ENCODE peak calls at places on chromosomes 5 and 9, in seven cellular contexts. One of them, this sample, is unnamed.

GRCh38 chr9:124322618-124323432 is 65.1 kb downstream of the NEK6 start:
- DNase-seq in GM23338: no peak
- DNase-seq in neural progenitor cell: no peak
- DNase-seq in IMR-90: no peak
- DNase-seq in A549: no peak
- DNase-seq in HCT116: no peak
- DNase-seq in nephron progenitor cell: no peak
- DNase-seq in this sample: no peak

GRCh38 chr9:135294826-135295225 is 184.8 kb upstream of the PPP1R26 start:
- DNase-seq in GM23338: no peak
- DNase-seq in neural progenitor cell: no peak
- DNase-seq in IMR-90: no peak
- DNase-seq in A549: peak; percentile 33
- DNase-seq in HCT116: peak; percentile 12
- DNase-seq in nephron progenitor cell: no peak
- DNase-seq in this sample: no peak

GRCh38 chr5:159412284-159413046 is 82.2 kb upstream of the IL12B start:
- DNase-seq in GM23338: peak; percentile 36
- DNase-seq in neural progenitor cell: no peak
- DNase-seq in IMR-90: no peak
- DNase-seq in A549: no peak
- DNase-seq in HCT116: no peak
- DNase-seq in nephron progenitor cell: no peak
- DNase-seq in this sample: no peak

GRCh38 chr5:74622122-74622521 is 18.4 kb downstream of the ENC1 start:
- DNase-seq in GM23338: no peak
- DNase-seq in neural progenitor cell: no peak
- DNase-seq in IMR-90: no peak
- DNase-seq in A549: no peak
- DNase-seq in HCT116: no peak
- DNase-seq in nephron progenitor cell: no peak
- DNase-seq in this sample: no peak

GRCh38 chr9:131826053-131826452 is 86.2 kb upstream of the RAPGEF1 start:
- DNase-seq in GM23338: no peak
- DNase-seq in neural progenitor cell: no peak
- DNase-seq in IMR-90: no peak
- DNase-seq in A549: no peak
- DNase-seq in HCT116: no peak
- DNase-seq in nephron progenitor cell: no peak
- DNase-seq in this sample: no peak

GRCh38 chr5:134524826-134525686 is at the start of gene JADE2:
- DNase-seq in GM23338: peak; percentile 80
- DNase-seq in neural progenitor cell: peak; percentile 45
- DNase-seq in IMR-90: peak; percentile 68
- DNase-seq in A549: peak; percentile 89
- DNase-seq in HCT116: no peak
- DNase-seq in nephron progenitor cell: peak; percentile 40
- DNase-seq in this sample: peak; percentile 68

GRCh38 chr5:32098806-32099435 is 75.2 kb downstream of the GOLPH3 start:
- DNase-seq in GM23338: no peak
- DNase-seq in neural progenitor cell: no peak
- DNase-seq in IMR-90: no peak
- DNase-seq in A549: no peak
- DNase-seq in HCT116: no peak
- DNase-seq in nephron progenitor cell: no peak
- DNase-seq in this sample: no peak

GRCh38 chr5:133930061-133930823 is 38.2 kb downstream of the C5orf15 start:
- DNase-seq in GM23338: no peak
- DNase-seq in neural progenitor cell: no peak
- DNase-seq in IMR-90: peak; percentile 75
- DNase-seq in A549: no peak
- DNase-seq in HCT116: no peak
- DNase-seq in nephron progenitor cell: peak; percentile 39
- DNase-seq in this sample: no peak

GRCh38 chr9:24939099-24939850 is 393.6 kb upstream of the IZUMO3 start:
- DNase-seq in GM23338: no peak
- DNase-seq in neural progenitor cell: no peak
- DNase-seq in IMR-90: no peak
- DNase-seq in A549: no peak
- DNase-seq in HCT116: no peak
- DNase-seq in nephron progenitor cell: no peak
- DNase-seq in this sample: no peak

GRCh38 chr5:112418412-112419049 is 546 bp downstream of the EPB41L4A start:
- DNase-seq in GM23338: peak; percentile 15
- DNase-seq in neural progenitor cell: peak; percentile 30
- DNase-seq in IMR-90: no peak
- DNase-seq in A549: no peak
- DNase-seq in HCT116: no peak
- DNase-seq in nephron progenitor cell: no peak
- DNase-seq in this sample: no peak

GRCh38 chr9:13354733-13355132 is 75.2 kb upstream of the MPDZ start:
- DNase-seq in GM23338: no peak
- DNase-seq in neural progenitor cell: no peak
- DNase-seq in IMR-90: peak; percentile 29
- DNase-seq in A549: no peak
- DNase-seq in HCT116: no peak
- DNase-seq in nephron progenitor cell: no peak
- DNase-seq in this sample: no peak

GRCh38 chr9:69391946-69392345 is 66.9 kb downstream of the ENTREP1 start:
- DNase-seq in GM23338: no peak
- DNase-seq in neural progenitor cell: no peak
- DNase-seq in IMR-90: no peak
- DNase-seq in A549: no peak
- DNase-seq in HCT116: no peak
- DNase-seq in nephron progenitor cell: no peak
- DNase-seq in this sample: no peak

GRCh38 chr5:122144236-122144635 is 14.9 kb downstream of the ZNF474 start:
- DNase-seq in GM23338: no peak
- DNase-seq in neural progenitor cell: no peak
- DNase-seq in IMR-90: peak; percentile 52
- DNase-seq in A549: no peak
- DNase-seq in HCT116: no peak
- DNase-seq in nephron progenitor cell: no peak
- DNase-seq in this sample: peak; percentile 30

GRCh38 chr9:100150209-100150608 is 51.2 kb downstream of the INVS start:
- DNase-seq in GM23338: no peak
- DNase-seq in neural progenitor cell: no peak
- DNase-seq in IMR-90: peak; percentile 44
- DNase-seq in A549: no peak
- DNase-seq in HCT116: no peak
- DNase-seq in nephron progenitor cell: no peak
- DNase-seq in this sample: no peak

GRCh38 chr5:141785667-141786066 is 92.5 kb downstream of the PCDH1 start:
- DNase-seq in GM23338: no peak
- DNase-seq in neural progenitor cell: no peak
- DNase-seq in IMR-90: no peak
- DNase-seq in A549: no peak
- DNase-seq in HCT116: no peak
- DNase-seq in nephron progenitor cell: no peak
- DNase-seq in this sample: no peak

GRCh38 chr5:34699155-34700077 is 43.3 kb downstream of the RAI14 start:
- DNase-seq in GM23338: peak; percentile 84
- DNase-seq in neural progenitor cell: no peak
- DNase-seq in IMR-90: no peak
- DNase-seq in A549: no peak
- DNase-seq in HCT116: no peak
- DNase-seq in nephron progenitor cell: no peak
- DNase-seq in this sample: no peak

GRCh38 chr9:16708638-16709435 is 161.6 kb downstream of the BNC2 start:
- DNase-seq in GM23338: peak; percentile 88
- DNase-seq in neural progenitor cell: peak; percentile 72
- DNase-seq in IMR-90: peak; percentile 74
- DNase-seq in A549: no peak
- DNase-seq in HCT116: no peak
- DNase-seq in nephron progenitor cell: peak; percentile 18
- DNase-seq in this sample: no peak

GRCh38 chr9:70576121-70576520 is 161.7 kb upstream of the KLF9 start:
- DNase-seq in GM23338: no peak
- DNase-seq in neural progenitor cell: no peak
- DNase-seq in IMR-90: no peak
- DNase-seq in A549: no peak
- DNase-seq in HCT116: no peak
- DNase-seq in nephron progenitor cell: no peak
- DNase-seq in this sample: no peak

GRCh38 chr9:70579686-70580085 is 165.2 kb upstream of the KLF9 start:
- DNase-seq in GM23338: no peak
- DNase-seq in neural progenitor cell: no peak
- DNase-seq in IMR-90: no peak
- DNase-seq in A549: no peak
- DNase-seq in HCT116: no peak
- DNase-seq in nephron progenitor cell: no peak
- DNase-seq in this sample: no peak

GRCh38 chr9:70580593-70581195 is 166.2 kb upstream of the KLF9 start:
- DNase-seq in GM23338: no peak
- DNase-seq in neural progenitor cell: no peak
- DNase-seq in IMR-90: no peak
- DNase-seq in A549: no peak
- DNase-seq in HCT116: no peak
- DNase-seq in nephron progenitor cell: no peak
- DNase-seq in this sample: no peak

GRCh38 chr9:70577671-70578070 is 163.2 kb upstream of the KLF9 start:
- DNase-seq in GM23338: no peak
- DNase-seq in neural progenitor cell: no peak
- DNase-seq in IMR-90: no peak
- DNase-seq in A549: no peak
- DNase-seq in HCT116: no peak
- DNase-seq in nephron progenitor cell: no peak
- DNase-seq in this sample: no peak

GRCh38 chr9:70578720-70579119 is 164.3 kb upstream of the KLF9 start:
- DNase-seq in GM23338: peak; percentile 35
- DNase-seq in neural progenitor cell: no peak
- DNase-seq in IMR-90: no peak
- DNase-seq in A549: no peak
- DNase-seq in HCT116: no peak
- DNase-seq in nephron progenitor cell: no peak
- DNase-seq in this sample: no peak
- TF ChIP-seq CTCF in GM23338: peak; percentile 49
- TF ChIP-seq CTCF in neural progenitor cell: no peak
- TF ChIP-seq CTCF in IMR-90: no peak
- TF ChIP-seq CTCF in A549: no peak
- TF ChIP-seq CTCF in HCT116: peak; percentile 35
- TF ChIP-seq CTCF in nephron progenitor cell: no peak
- TF ChIP-seq CTCF in this sample: peak; percentile 51

GRCh38 chr5:153711755-153712154 is 221.3 kb downstream of the GRIA1 start:
- DNase-seq in GM23338: no peak
- DNase-seq in neural progenitor cell: no peak
- DNase-seq in IMR-90: peak; percentile 6
- DNase-seq in A549: no peak
- DNase-seq in HCT116: no peak
- DNase-seq in nephron progenitor cell: no peak
- DNase-seq in this sample: no peak
- TF ChIP-seq CTCF in GM23338: no peak
- TF ChIP-seq CTCF in neural progenitor cell: peak; percentile 18
- TF ChIP-seq CTCF in IMR-90: peak; percentile 48
- TF ChIP-seq CTCF in A549: no peak
- TF ChIP-seq CTCF in HCT116: peak; percentile 19
- TF ChIP-seq CTCF in nephron progenitor cell: no peak
- TF ChIP-seq CTCF in this sample: peak; percentile 76

DNA sequence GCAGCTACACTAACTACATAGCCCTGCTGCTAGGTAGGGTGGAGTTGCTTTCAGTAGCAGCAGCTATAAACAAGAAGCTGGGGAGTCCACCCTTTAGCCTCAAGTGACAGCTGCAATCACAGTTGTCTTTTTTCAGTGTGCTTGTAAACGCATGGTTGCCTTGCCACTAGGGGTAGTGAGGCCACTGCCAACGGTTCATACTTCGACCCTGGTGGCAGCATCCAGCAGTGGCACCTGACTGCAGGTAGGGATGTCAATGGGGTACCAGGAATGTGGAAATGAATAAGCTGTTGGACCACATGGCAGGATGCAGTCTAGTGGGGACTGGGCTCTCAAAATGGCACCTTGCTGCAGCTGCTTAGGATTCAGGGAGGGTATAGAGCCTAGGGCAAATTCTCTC is 367.2 kb downstream of the RASEF start:
- DNase-seq in GM23338: peak; percentile 11
- DNase-seq in neural progenitor cell: no peak
- DNase-seq in IMR-90: no peak
- DNase-seq in A549: no peak
- DNase-seq in HCT116: no peak
- DNase-seq in nephron progenitor cell: no peak
- DNase-seq in this sample: no peak
- TF ChIP-seq CTCF in GM23338: no peak
- TF ChIP-seq CTCF in neural progenitor cell: no peak
- TF ChIP-seq CTCF in IMR-90: no peak
- TF ChIP-seq CTCF in A549: no peak
- TF ChIP-seq CTCF in HCT116: no peak
- TF ChIP-seq CTCF in nephron progenitor cell: no peak
- TF ChIP-seq CTCF in this sample: no peak

GRCh38 chr5:110865400-110866094 is 126.7 kb downstream of the SLC25A46 start:
- DNase-seq in GM23338: peak; percentile 87
- DNase-seq in neural progenitor cell: peak; percentile 72
- DNase-seq in IMR-90: peak; percentile 41
- DNase-seq in A549: peak; percentile 34
- DNase-seq in HCT116: peak; percentile 22
- DNase-seq in nephron progenitor cell: peak; percentile 45
- DNase-seq in this sample: peak; percentile 13
- TF ChIP-seq CTCF in GM23338: peak; percentile 86
- TF ChIP-seq CTCF in neural progenitor cell: peak; percentile 78
- TF ChIP-seq CTCF in IMR-90: peak; percentile 55
- TF ChIP-seq CTCF in A549: peak; percentile 19
- TF ChIP-seq CTCF in HCT116: peak; percentile 88
- TF ChIP-seq CTCF in nephron progenitor cell: peak; percentile 64
- TF ChIP-seq CTCF in this sample: peak; percentile 70

DNA sequence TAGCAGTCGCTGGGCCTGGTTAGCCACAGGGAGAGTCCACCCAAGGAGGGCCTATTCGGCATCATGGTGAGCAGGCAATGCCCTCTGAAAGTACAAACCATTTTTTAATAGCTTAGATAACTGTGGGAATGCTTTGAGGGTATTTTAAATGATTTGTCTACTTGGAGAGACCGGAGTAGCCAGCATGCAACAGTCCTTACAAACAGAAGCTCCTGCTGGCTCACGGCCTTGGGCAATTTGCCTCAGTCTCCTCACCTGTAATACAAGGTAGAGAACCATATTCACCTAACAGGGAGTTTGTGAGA is 128.8 kb downstream of the COL23A1 start:
- DNase-seq in GM23338: no peak
- DNase-seq in neural progenitor cell: no peak
- DNase-seq in IMR-90: no peak
- DNase-seq in A549: no peak
- DNase-seq in HCT116: no peak
- DNase-seq in nephron progenitor cell: no peak
- DNase-seq in this sample: no peak
- TF ChIP-seq CTCF in GM23338: no peak
- TF ChIP-seq CTCF in neural progenitor cell: no peak
- TF ChIP-seq CTCF in IMR-90: no peak
- TF ChIP-seq CTCF in A549: no peak
- TF ChIP-seq CTCF in HCT116: no peak
- TF ChIP-seq CTCF in nephron progenitor cell: peak; percentile 37
- TF ChIP-seq CTCF in this sample: peak; percentile 9

This sample was measured in HFFc6.